ENCODE peak calls at places on chromosome 19, in six cellular contexts. O is CD4-positive, alpha-beta memory T cell; P is stomach; N is CD8-positive, alpha-beta memory T cell; K is endodermal cell; Y is uterus. X is an unnamed sample. For H3K4me1, the result is how much of the 10 kb centered on the place peaks cover.

GRCh38 chr19:30070970-30071632 is 129.1 kb downstream of the URI1 start:
- DNase-seq in O (no peak), P (no peak), N (no peak), K (peak), Y (no peak), X (no peak)

GRCh38 chr19:4957981-4958380 is 10.9 kb upstream of the KDM4B start:
- DNase-seq in O (no peak), P (no peak), N (no peak), K (no peak), Y (no peak), X (no peak)

GRCh38 chr19:48724796-48725753 is 5.5 kb upstream of the MAMSTR start:
- DNase-seq in O (peak), P (no peak), N (no peak), K (peak), Y (peak), X (no peak)

GRCh38 chr19:9073806-9074205 is 13.1 kb upstream of the OR1M1 start:
- DNase-seq in O (no peak), P (no peak), N (no peak), K (peak), Y (no peak), X (no peak)

GRCh38 chr19:19661675-19662251 is 1.7 kb downstream of the ATP13A1 start:
- DNase-seq in O (peak), P (no peak), N (peak), K (peak), Y (no peak), X (peak)

GRCh38 chr19:47124937-47125668 is 5.5 kb upstream of the SAE1 start:
- DNase-seq in O (peak), P (no peak), N (no peak), K (peak), Y (no peak), X (no peak)

GRCh38 chr19:31383553-31383952 is 34.3 kb upstream of the TSHZ3 start:
- DNase-seq in O (no peak), P (no peak), N (no peak), K (no peak), Y (no peak), X (no peak)

GRCh38 chr19:30268601-30269000 is 103.6 kb upstream of the ZNF536 start:
- DNase-seq in O (no peak), P (no peak), N (no peak), K (no peak), Y (no peak), X (no peak)

GRCh38 chr19:36103842-36104552 is 6.9 kb upstream of the OVOL3 start:
- DNase-seq in O (no peak), P (no peak), N (no peak), K (no peak), Y (no peak), X (no peak)

GRCh38 chr19:7426986-7427385 is 61.8 kb downstream of the PEX11G start:
- DNase-seq in O (peak), P (no peak), N (peak), K (no peak), Y (no peak), X (peak)

GRCh38 chr19:49436381-49437017 is 4.8 kb downstream of the SLC17A7 start:
- DNase-seq in O (peak), P (no peak), N (peak), K (peak), Y (no peak), X (peak)

GRCh38 chr19:46471116-46471733 is at the start of gene PNMA8A:
- DNase-seq in O (no peak), P (peak), N (no peak), K (peak), Y (peak), X (no peak)

GRCh38 chr19:30679286-30679685 is 307.1 kb downstream of the ZNF536 start:
- DNase-seq in O (no peak), P (no peak), N (no peak), K (no peak), Y (no peak), X (no peak)

GRCh38 chr19:10317045-10317856 is 1.4 kb upstream of the FDX2 start:
- DNase-seq in O (no peak), P (no peak), N (no peak), K (no peak), Y (no peak), X (no peak)
- H3K4me3 ChIP-seq in O (no peak), P (no peak), N (no peak), K (no peak), Y (no peak), X (no peak)

GRCh38 chr19:17113127-17113785 is 37.7 kb downstream of the MYO9B start:
- DNase-seq in O (no peak), P (no peak), N (no peak), K (no peak), Y (no peak), X (no peak)
- H3K27ac ChIP-seq in O (no peak), P (peak), N (no peak), K (peak), Y (peak), X (no peak)

GRCh38 chr19:10553087-10553667 is 9.5 kb downstream of the ATG4D start:
- DNase-seq in O (no peak), P (no peak), N (no peak), K (no peak), Y (no peak), X (no peak)
- H3K4me1 ChIP-seq in O (half or more), P (under half), N (half or more), K (under half), Y (under half), X (under half)

DNA sequence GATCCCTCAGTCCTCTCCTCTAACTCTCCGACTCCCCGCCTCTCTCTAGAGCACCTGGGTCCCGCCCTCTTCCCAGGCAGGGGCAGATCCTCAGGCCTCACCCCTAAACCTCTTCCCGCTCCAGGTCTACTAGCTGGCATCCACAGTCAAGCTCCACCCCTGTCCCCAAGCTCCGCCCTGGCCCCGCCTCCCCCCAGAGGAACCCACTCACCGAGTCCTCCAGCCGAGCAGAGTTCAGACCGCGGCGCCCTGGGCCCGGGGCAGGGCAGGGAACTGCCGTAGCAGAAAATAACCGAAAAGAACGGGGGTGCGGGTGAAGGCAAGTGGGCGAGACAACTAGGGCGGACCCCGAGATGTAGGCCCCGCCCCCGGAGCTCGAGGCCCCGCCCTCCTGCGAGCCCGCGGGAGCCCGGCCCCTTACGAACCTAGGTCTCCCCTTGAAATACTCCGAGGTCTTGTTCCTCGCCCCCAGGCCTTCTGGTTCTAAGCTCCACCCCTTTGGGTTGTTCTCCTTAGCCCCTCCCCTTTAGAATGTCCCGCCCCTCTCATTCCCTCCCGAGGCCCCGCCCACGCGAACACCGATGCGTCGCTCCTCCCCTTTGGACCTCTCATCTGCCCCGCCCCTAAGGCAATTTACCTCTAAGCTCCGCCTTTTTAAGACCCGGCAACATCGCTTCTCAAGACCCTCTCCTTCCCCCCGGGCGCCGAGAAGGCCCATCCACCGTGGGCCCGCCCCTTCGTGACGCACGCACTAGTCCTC is at the start of gene GGN:
- DNase-seq in O (peak), P (peak), N (peak), K (peak), Y (peak), X (peak)
- H3K4me3 ChIP-seq in O (peak), P (peak), N (peak), K (peak), Y (peak), X (peak)

GRCh38 chr19:1129535-1129934 is 25.7 kb downstream of the GPX4 start:
- DNase-seq in O (no peak), P (no peak), N (no peak), K (no peak), Y (no peak), X (no peak)
- H3K27ac ChIP-seq in O (peak), P (no peak), N (no peak), K (no peak), Y (no peak), X (peak)

GRCh38 chr19:10601999-10602329 is 14.9 kb upstream of the AP1M2 start:
- DNase-seq in O (no peak), P (no peak), N (no peak), K (no peak), Y (no peak), X (no peak)
- H3K4me1 ChIP-seq in O (under half), P (under half), N (under half), K (under half), Y (under half), X (under half)

GRCh38 chr19:34182125-34182524 is 9.8 kb downstream of the LSM14A start:
- DNase-seq in O (no peak), P (no peak), N (no peak), K (no peak), Y (no peak), X (no peak)

GRCh38 chr19:34187011-34187410 is 14.7 kb downstream of the LSM14A start:
- DNase-seq in O (no peak), P (no peak), N (no peak), K (no peak), Y (no peak), X (no peak)

GRCh38 chr19:34186205-34186604 is 13.9 kb downstream of the LSM14A start:
- DNase-seq in O (no peak), P (no peak), N (no peak), K (no peak), Y (no peak), X (no peak)

GRCh38 chr19:34188388-34188787 is 16.1 kb downstream of the LSM14A start:
- DNase-seq in O (no peak), P (no peak), N (no peak), K (no peak), Y (no peak), X (no peak)

GRCh38 chr19:34184880-34185491 is 12.7 kb downstream of the LSM14A start:
- DNase-seq in O (no peak), P (no peak), N (no peak), K (no peak), Y (no peak), X (no peak)
- H3K4me3 ChIP-seq in O (no peak), P (no peak), N (peak), K (no peak), Y (no peak), X (no peak)

GRCh38 chr19:40741527-40742390 is 8.5 kb downstream of the ACTMAP start:
- DNase-seq in O (no peak), P (no peak), N (no peak), K (no peak), Y (no peak), X (no peak)
- H3K27ac ChIP-seq in O (no peak), P (no peak), N (no peak), K (no peak), Y (no peak), X (no peak)